ENCODE peak calls at places on chromosomes 1 and 21, in seven cellular contexts. V is HCT116, D is WTC11, H is K562, C is H1, Z is HepG2, X is GM12878. K is an unnamed sample.
A peak's percentile ranks its signal among the peaks of the same experiment; 100 is the strongest.

GRCh38 chr1:181086926-181087325 is 1.6 kb upstream of the IER5 start:
- DNase-seq in V (no peak), D (no peak), H (no peak), C (no peak), Z (no peak), X (no peak), K (no peak)

GRCh38 chr1:246096356-246096755 is 410.7 kb downstream of the SMYD3 start:
- DNase-seq in V (no peak), D (no peak), H (no peak), C (no peak), Z (no peak), X (no peak), K (no peak)

GRCh38 chr1:23598424-23598823 is 39.1 kb upstream of the ID3 start:
- DNase-seq in V (no peak), D (peak; percentile 92), H (no peak), C (peak; percentile 86), Z (peak; percentile 33), X (no peak), K (no peak)

GRCh38 chr1:167824163-167824794 is 89.7 kb downstream of the ADCY10 start:
- DNase-seq in V (no peak), D (no peak), H (peak; percentile 59), C (no peak), Z (no peak), X (no peak), K (no peak)

GRCh38 chr1:1758692-1759455 is 19.4 kb downstream of the NADK start:
- DNase-seq in V (peak; percentile 64), D (no peak), H (peak; percentile 98), C (no peak), Z (no peak), X (no peak), K (no peak)

GRCh38 chr1:40703316-40703715 is 11.8 kb downstream of the NFYC start:
- DNase-seq in V (no peak), D (no peak), H (peak; percentile 46), C (no peak), Z (no peak), X (no peak), K (no peak)

GRCh38 chr1:26993237-26994019 is at the start of gene TRNP1:
- DNase-seq in V (no peak), D (peak; percentile 86), H (peak; percentile 93), C (no peak), Z (peak; percentile 88), X (no peak), K (peak; percentile 90)

GRCh38 chr1:38183747-38184146 is 137.2 kb upstream of the POU3F1 start:
- DNase-seq in V (no peak), D (no peak), H (no peak), C (no peak), Z (no peak), X (no peak), K (no peak)

GRCh38 chr1:225603538-225604354 is 49.2 kb downstream of the ENAH start:
- DNase-seq in V (peak; percentile 54), D (no peak), H (no peak), C (no peak), Z (peak; percentile 56), X (no peak), K (no peak)

GRCh38 chr1:202286622-202287097 is 55.1 kb downstream of the UBE2T start:
- DNase-seq in V (no peak), D (no peak), H (no peak), C (no peak), Z (peak; percentile 59), X (no peak), K (no peak)

GRCh38 chr1:203911806-203912205 is 50.4 kb downstream of the SNRPE start:
- DNase-seq in V (no peak), D (no peak), H (no peak), C (no peak), Z (no peak), X (no peak), K (no peak)

GRCh38 chr1:20168547-20169491 is 17.1 kb upstream of the UBXN10 start:
- DNase-seq in V (no peak), D (no peak), H (no peak), C (no peak), Z (no peak), X (no peak), K (no peak)

GRCh38 chr1:19974822-19975416 is 4.5 kb downstream of the PLA2G2A start:
- DNase-seq in V (peak; percentile 60), D (peak; percentile 66), H (peak; percentile 60), C (peak; percentile 34), Z (peak; percentile 99), X (no peak), K (peak; percentile 80)

GRCh38 chr1:166944186-166944967 is 31.0 kb downstream of the ILDR2 start:
- DNase-seq in V (no peak), D (no peak), H (peak; percentile 4), C (no peak), Z (no peak), X (no peak), K (no peak)

GRCh38 chr1:61352845-61353435 is 270.6 kb downstream of the NFIA start:
- DNase-seq in V (no peak), D (peak; percentile 17), H (no peak), C (no peak), Z (no peak), X (no peak), K (no peak)

GRCh38 chr1:118989006-118989736 is 1.0 kb upstream of the TBX15 start:
- DNase-seq in V (no peak), D (peak; percentile 66), H (no peak), C (no peak), Z (no peak), X (no peak), K (no peak)

GRCh38 chr21:33039542-33039941 is 13.8 kb downstream of the OLIG2 start:
- DNase-seq in V (no peak), D (no peak), H (no peak), C (no peak), Z (no peak), X (no peak), K (no peak)

GRCh38 chr1:219505886-219506285 is 107.0 kb downstream of the ZC3H11B start:
- DNase-seq in V (no peak), D (no peak), H (no peak), C (no peak), Z (no peak), X (no peak), K (no peak)

GRCh38 chr1:23140940-23141596 is 27.6 kb downstream of the LUZP1 start:
- DNase-seq in V (no peak), D (no peak), H (no peak), C (no peak), Z (no peak), X (no peak), K (no peak)

GRCh38 chr1:7786785-7787184 is 2.7 kb downstream of the PER3 start:
- DNase-seq in V (no peak), D (no peak), H (no peak), C (no peak), Z (no peak), X (no peak), K (no peak)

GRCh38 chr1:213619026-213619425 is 368.7 kb upstream of the PROX1 start:
- DNase-seq in V (no peak), D (no peak), H (no peak), C (no peak), Z (no peak), X (no peak), K (no peak)

GRCh38 chr1:213623862-213624261 is 363.9 kb upstream of the PROX1 start:
- DNase-seq in V (no peak), D (no peak), H (no peak), C (no peak), Z (no peak), X (no peak), K (no peak)

GRCh38 chr1:213618094-213618493 is 369.7 kb upstream of the PROX1 start:
- DNase-seq in V (no peak), D (no peak), H (no peak), C (no peak), Z (no peak), X (no peak), K (no peak)

GRCh38 chr1:213623103-213623581 is 364.6 kb upstream of the PROX1 start:
- DNase-seq in V (no peak), D (no peak), H (no peak), C (no peak), Z (no peak), X (peak; percentile 4), K (no peak)

GRCh38 chr1:213622365-213623087 is 365.2 kb upstream of the PROX1 start:
- DNase-seq in V (no peak), D (no peak), H (no peak), C (no peak), Z (peak; percentile 30), X (peak; percentile 4), K (no peak)
- TF ChIP-seq SP1 in V (no peak), D (no peak), H (no peak), C (no peak), Z (no peak), X (no peak), K (no peak)

DNA sequence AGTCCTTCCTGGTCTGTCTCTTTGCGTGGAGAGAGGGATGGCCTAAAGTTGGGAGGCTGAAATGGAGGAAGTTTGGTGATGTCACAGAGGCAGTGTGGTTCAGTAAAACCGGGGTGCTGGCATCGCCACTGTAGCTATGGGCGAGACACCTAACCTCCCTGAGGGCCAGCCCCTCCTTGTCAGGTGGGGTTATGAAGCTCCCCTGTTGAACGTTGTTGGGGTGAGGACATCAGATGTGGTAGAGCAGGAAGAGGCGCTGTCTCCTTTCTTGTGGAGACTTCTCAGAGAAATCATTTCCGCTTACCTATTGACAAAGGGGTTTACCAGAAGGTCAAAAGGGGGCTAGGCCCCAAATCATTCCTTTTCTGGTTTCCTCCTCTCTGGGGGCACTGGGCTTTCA is 294.7 kb downstream of the SIPA1L2 start:
- DNase-seq in V (no peak), D (no peak), H (no peak), C (no peak), Z (no peak), X (no peak), K (no peak)
- TF ChIP-seq SP1 in V (no peak), D (no peak), H (no peak), C (no peak), Z (no peak), X (no peak), K (no peak)

DNA sequence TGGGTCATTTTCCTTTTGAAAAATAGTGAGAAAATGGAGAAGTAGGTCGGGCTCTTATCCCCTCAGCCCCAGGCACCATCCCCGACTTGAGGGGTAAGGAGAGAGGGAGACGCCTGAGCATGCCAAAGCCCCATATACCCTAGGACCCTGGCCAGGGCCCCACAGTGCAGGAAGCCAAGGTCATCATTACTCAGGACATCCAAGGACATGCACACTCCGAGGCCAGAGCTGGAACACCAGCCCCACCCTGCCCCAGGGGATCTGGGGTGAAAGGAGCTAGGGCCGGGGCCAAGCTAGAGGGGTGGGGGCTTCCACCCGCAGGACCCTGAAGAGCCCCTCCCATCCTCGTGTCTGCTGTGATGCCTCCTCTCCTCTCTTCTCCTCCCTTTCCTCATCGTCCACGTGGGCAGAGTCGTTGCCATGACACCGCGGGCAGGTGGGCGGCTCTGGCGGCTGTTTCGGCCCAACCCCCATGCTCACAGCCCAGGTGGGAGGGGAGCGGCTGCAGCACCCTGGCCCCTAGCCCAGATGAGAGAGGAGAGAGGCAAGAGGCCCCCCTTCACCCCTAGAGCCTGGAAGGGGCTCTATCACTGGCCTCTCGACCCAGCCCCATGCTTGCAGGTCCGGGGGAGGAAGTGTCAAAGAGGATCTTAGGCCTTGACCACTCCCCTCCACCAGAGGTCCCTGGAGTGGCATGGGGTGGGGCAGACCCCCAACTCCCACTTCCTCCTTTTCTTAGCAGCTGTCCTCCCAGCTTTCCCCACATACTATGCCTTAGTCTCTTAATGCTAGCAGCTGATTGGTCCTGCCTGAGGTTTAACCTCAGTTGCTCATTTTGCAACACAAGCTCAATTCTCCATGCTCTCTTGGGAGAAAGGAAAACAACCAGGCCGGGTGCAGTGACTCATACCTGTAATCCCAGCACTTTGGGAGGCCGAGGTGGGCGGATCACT is 10.6 kb downstream of the DLGAP3 start:
- DNase-seq in V (no peak), D (peak; percentile 76), H (peak; percentile 33), C (peak; percentile 29), Z (no peak), X (peak; percentile 13), K (no peak)
- TF ChIP-seq SP1 in V (no peak), D (peak; percentile 42), H (no peak), C (no peak), Z (no peak), X (no peak), K (no peak)

GRCh38 chr21:29433366-29434059 is 134.8 kb downstream of the BACH1 start:
- DNase-seq in V (no peak), D (no peak), H (peak; percentile 14), C (no peak), Z (no peak), X (no peak), K (no peak)
- TF ChIP-seq SP1 in V (no peak), D (no peak), H (no peak), C (no peak), Z (no peak), X (no peak), K (no peak)

K was measured in HEK293T.